ENCODE peak calls at places on chromosomes 16 and 17, in four cellular contexts. U is ascending aorta, Z is left ventricle myocardium inferior, Q is cardiac muscle cell. V is an unnamed sample.

GRCh38 chr17:29592850-29593545 is at the start of gene ANKRD13B:
- DNase-seq in U (no peak), Z (peak; percentile 58), Q (peak; percentile 45), V (peak; percentile 44)

GRCh38 chr17:50817142-50817751 is 18.1 kb upstream of the WFIKKN2 start:
- DNase-seq in U (no peak), Z (peak; percentile 49), Q (peak; percentile 60), V (peak; percentile 29)

GRCh38 chr17:57905875-57906455 is 49.2 kb downstream of the CUEDC1 start:
- DNase-seq in U (no peak), Z (no peak), Q (no peak), V (no peak)

GRCh38 chr17:54891176-54891821 is 9.4 kb upstream of the TOM1L1 start:
- DNase-seq in U (no peak), Z (no peak), Q (peak; percentile 80), V (no peak)

GRCh38 chr17:21089145-21089544 is 37.6 kb upstream of the DHRS7B start:
- DNase-seq in U (no peak), Z (no peak), Q (no peak), V (no peak)

GRCh38 chr17:11780621-11781020 is 182.4 kb downstream of the DNAH9 start:
- DNase-seq in U (no peak), Z (no peak), Q (no peak), V (no peak)

GRCh38 chr16:2035431-2036199 is 8.9 kb downstream of the NHERF2 start:
- DNase-seq in U (peak; percentile 85), Z (peak; percentile 79), Q (no peak), V (no peak)

GRCh38 chr16:25013751-25014499 is 1.2 kb downstream of the ARHGAP17 start:
- DNase-seq in U (no peak), Z (no peak), Q (no peak), V (no peak)

GRCh38 chr17:27288183-27288582 is 5.7 kb upstream of the WSB1 start:
- DNase-seq in U (no peak), Z (no peak), Q (no peak), V (no peak)

GRCh38 chr16:73019456-73020362 is 28.2 kb downstream of the ZFHX3 start:
- DNase-seq in U (peak; percentile 71), Z (no peak), Q (peak; percentile 44), V (no peak)

GRCh38 chr17:78517421-78517820 is 59.8 kb downstream of the DNAH17 start:
- DNase-seq in U (no peak), Z (peak; percentile 43), Q (no peak), V (no peak)

GRCh38 chr17:31392856-31393748 is 1.6 kb downstream of the RAB11FIP4 start:
- DNase-seq in U (peak; percentile 28), Z (no peak), Q (no peak), V (no peak)

GRCh38 chr17:76659928-76660614 is 16.5 kb upstream of the ST6GALNAC1 start:
- DNase-seq in U (no peak), Z (no peak), Q (no peak), V (no peak)

DNA sequence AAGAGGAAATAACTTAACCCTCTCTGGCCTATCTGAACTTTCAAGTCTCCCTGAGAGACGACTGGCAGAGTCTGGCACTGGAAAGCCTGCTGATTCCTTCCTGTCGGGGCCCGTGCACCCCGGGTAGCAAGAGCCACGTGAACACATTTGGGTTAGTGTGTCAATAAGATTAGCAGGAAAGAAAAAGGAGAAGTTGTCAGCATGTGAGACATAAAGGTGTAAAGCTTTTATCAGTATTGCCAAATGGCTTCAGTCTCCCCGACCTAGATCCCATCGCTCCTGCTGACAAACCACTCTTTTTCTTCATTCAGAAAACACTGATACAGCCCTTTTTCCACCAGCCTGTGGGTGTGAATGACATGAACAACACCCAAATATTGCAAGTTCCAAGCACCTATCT is 74.4 kb downstream of the CCT6B start:
- DNase-seq in U (no peak), Z (no peak), Q (no peak), V (no peak)
- H3K4me1 ChIP-seq in U (no peaks in the 10 kb centered on the region), Z (no peaks in the 10 kb centered on the region), Q (no peaks in the 10 kb centered on the region), V (no peaks in the 10 kb centered on the region)

DNA sequence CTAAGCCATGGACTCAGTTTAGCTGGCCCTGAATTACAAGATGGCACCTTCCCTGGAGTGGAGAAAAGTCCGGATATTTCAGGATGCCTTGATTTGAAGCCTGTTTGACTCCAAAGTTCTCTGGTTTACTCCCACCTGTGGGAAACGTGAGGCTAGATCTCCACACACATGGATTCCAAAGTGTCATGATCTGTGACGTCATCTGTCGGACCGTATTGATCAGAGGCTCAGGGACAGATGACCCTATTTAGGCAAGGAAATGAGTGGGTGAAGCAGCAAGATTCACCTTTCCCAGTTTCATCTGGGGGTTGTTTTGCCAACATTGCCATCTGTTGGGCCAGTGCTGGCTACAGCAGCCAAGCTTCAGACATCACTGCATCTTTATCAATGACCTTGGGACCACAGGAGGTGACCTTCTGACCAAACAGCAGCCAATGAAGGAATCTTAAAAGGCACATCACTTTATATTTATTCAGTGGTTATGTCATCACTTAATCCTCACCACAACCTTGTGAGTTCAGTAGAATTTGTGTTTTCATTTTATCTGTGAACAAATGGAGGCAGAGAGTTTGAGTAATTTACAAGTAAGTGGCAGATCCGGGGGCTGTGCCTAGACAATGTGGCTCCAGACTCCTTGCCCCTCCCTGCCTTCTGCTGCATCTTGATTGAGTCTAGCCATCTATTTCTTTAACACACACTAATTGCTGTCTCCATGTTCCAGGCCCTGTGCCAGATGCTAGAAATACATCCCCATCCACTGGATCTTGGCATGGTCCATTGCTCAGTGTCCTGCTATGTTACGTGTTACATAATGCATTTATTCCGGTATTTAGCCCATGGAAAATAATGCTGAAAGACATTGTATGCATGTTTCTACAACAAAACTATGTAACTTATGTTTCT is 1.5 kb upstream of the CDH13 start:
- DNase-seq in U (no peak), Z (no peak), Q (no peak), V (peak; percentile 40)
- H3K27me3 ChIP-seq in U (no peaks in the 10 kb centered on the region), Z (peaks cover 3% of the 10 kb centered on the region), Q (peaks cover 65% of the 10 kb centered on the region), V (no peaks in the 10 kb centered on the region)

GRCh38 chr17:83186751-83187421 is 107.5 kb downstream of the METRNL start:
- DNase-seq in U (peak; percentile 28), Z (no peak), Q (no peak), V (no peak)
- H3K9me3 ChIP-seq in U (no peaks in the 10 kb centered on the region), Z (peaks cover 11% of the 10 kb centered on the region), Q (no peaks in the 10 kb centered on the region), V (no peaks in the 10 kb centered on the region)

GRCh38 chr17:7479389-7480192 is at the start of gene ZBTB4:
- DNase-seq in U (peak; percentile 78), Z (peak; percentile 70), Q (peak; percentile 66), V (peak; percentile 75)

GRCh38 chr17:7483238-7484066 is 714 bp upstream of the POLR2A start:
- DNase-seq in U (peak; percentile 97), Z (peak; percentile 93), Q (peak; percentile 95), V (peak; percentile 88)

GRCh38 chr17:7484964-7485377 is 805 bp downstream of the POLR2A start:
- DNase-seq in U (no peak), Z (no peak), Q (no peak), V (no peak)

GRCh38 chr17:7486181-7486580 is 2.0 kb downstream of the POLR2A start:
- DNase-seq in U (no peak), Z (no peak), Q (no peak), V (no peak)

GRCh38 chr17:7484067-7484963 is at the start of gene POLR2A:
- DNase-seq in U (peak; percentile 99), Z (peak; percentile 99), Q (peak; percentile 96), V (peak; percentile 98)
- H3K4me1 ChIP-seq in U (peaks cover 50% of the 10 kb centered on the region), Z (peaks cover 79% of the 10 kb centered on the region), Q (peaks cover 24% of the 10 kb centered on the region), V (peaks cover 70% of the 10 kb centered on the region)

GRCh38 chr16:71515026-71515425 is 11.2 kb upstream of the CHST4 start:
- DNase-seq in U (no peak), Z (no peak), Q (no peak), V (no peak)

GRCh38 chr16:71524566-71525553 is 1.4 kb upstream of the CHST4 start:
- DNase-seq in U (no peak), Z (no peak), Q (no peak), V (no peak)

GRCh38 chr16:71526111-71526998 is at the start of gene CHST4:
- DNase-seq in U (no peak), Z (no peak), Q (peak; percentile 64), V (no peak)

GRCh38 chr16:71520550-71520949 is 5.7 kb upstream of the CHST4 start:
- DNase-seq in U (no peak), Z (no peak), Q (no peak), V (no peak)
- H3K27me3 ChIP-seq in U (no peaks in the 10 kb centered on the region), Z (peaks cover 62% of the 10 kb centered on the region), Q (peaks cover 5% of the 10 kb centered on the region), V (peaks cover 2% of the 10 kb centered on the region)

V was measured in heart right ventricle.